ENCODE peak calls at places on chromosomes 7 and 10, in eight cellular contexts. A is fibroblast of mammary gland; E is T-helper 9 cell; Z is astrocyte of the spinal cord; T is dermis microvascular lymphatic vessel endothelial cell; G is HTR-8/SVneo; F is stimulated activated CD4-positive, alpha-beta T cell treated with anti-CD3 and anti-CD28 coated beads, Interleukin-2, amount 100 ng/mL, for 24 hours; H is H7. P is an unnamed sample.

GRCh38 chr7:128266891-128267839 is 26.1 kb downstream of the LEP start:
- DNase-seq in A (peak; percentile 59), E (no peak), Z (peak; percentile 48), T (no peak), G (peak; percentile 24), F (no peak), H (peak; percentile 88), P (peak; percentile 66)

GRCh38 chr10:48291190-48291589 is 15.3 kb upstream of the MAPK8 start:
- DNase-seq in A (no peak), E (no peak), Z (no peak), T (no peak), G (no peak), F (no peak), H (no peak), P (no peak)

GRCh38 chr10:124708246-124708779 is 35.9 kb downstream of the FAM53B start:
- DNase-seq in A (no peak), E (no peak), Z (no peak), T (peak; percentile 39), G (no peak), F (no peak), H (no peak), P (no peak)

GRCh38 chr7:98214811-98215321 is 3.6 kb downstream of the BHLHA15 start:
- DNase-seq in A (no peak), E (no peak), Z (no peak), T (no peak), G (no peak), F (no peak), H (peak; percentile 76), P (no peak)

GRCh38 chr10:124222298-124223000 is 129.1 kb upstream of the CHST15 start:
- DNase-seq in A (no peak), E (no peak), Z (peak; percentile 25), T (no peak), G (no peak), F (no peak), H (peak; percentile 65), P (no peak)

GRCh38 chr7:6382797-6383196 is 65.0 kb downstream of the DAGLB start:
- DNase-seq in A (peak; percentile 47), E (no peak), Z (no peak), T (peak; percentile 52), G (no peak), F (no peak), H (no peak), P (peak; percentile 24)

GRCh38 chr7:75953918-75954317 is 39.0 kb downstream of the POR start:
- DNase-seq in A (no peak), E (no peak), Z (no peak), T (no peak), G (no peak), F (no peak), H (no peak), P (no peak)

GRCh38 chr7:329691-330281 is 39.8 kb downstream of the FOXL3 start:
- DNase-seq in A (no peak), E (no peak), Z (no peak), T (no peak), G (no peak), F (no peak), H (no peak), P (no peak)

GRCh38 chr7:22858640-22859561 is 36.3 kb upstream of the TOMM7 start:
- DNase-seq in A (peak; percentile 99), E (no peak), Z (peak; percentile 98), T (peak; percentile 93), G (peak; percentile 76), F (no peak), H (no peak), P (peak; percentile 91)

GRCh38 chr10:119724630-119725549 is 960 bp upstream of the INPP5F start:
- DNase-seq in A (no peak), E (no peak), Z (peak; percentile 42), T (peak; percentile 55), G (no peak), F (no peak), H (peak; percentile 63), P (peak; percentile 29)

GRCh38 chr10:788796-789748 is 99.6 kb upstream of the DIP2C start:
- DNase-seq in A (no peak), E (no peak), Z (peak; percentile 67), T (peak; percentile 81), G (peak; percentile 63), F (peak; percentile 50), H (peak; percentile 97), P (peak; percentile 75)

GRCh38 chr7:154574235-154574634 is 428.7 kb downstream of the PAXIP1 start:
- DNase-seq in A (no peak), E (no peak), Z (no peak), T (no peak), G (no peak), F (no peak), H (no peak), P (no peak)

GRCh38 chr10:8054498-8055407 is at the start of gene GATA3:
- DNase-seq in A (no peak), E (peak; percentile 79), Z (peak; percentile 63), T (peak; percentile 68), G (peak; percentile 81), F (peak; percentile 87), H (peak; percentile 92), P (peak; percentile 75)

GRCh38 chr10:21526184-21526951 is 886 bp upstream of the SKIDA1 start:
- DNase-seq in A (peak; percentile 80), E (peak; percentile 62), Z (peak; percentile 91), T (peak; percentile 83), G (no peak), F (peak; percentile 70), H (no peak), P (peak; percentile 80)

P was measured in fibroblast of pulmonary artery.